ENCODE peak calls at places on chromosomes 12 and 14, in four cellular contexts. R is stimulated activated CD4-positive, alpha-beta T cell treated with anti-CD3 and anti-CD28 coated beads, Interleukin-4, amount 100 ng/mL, for 48 hours; G is NCI-H2171; M is T-helper 1 cell. Q is an unnamed sample.

GRCh38 chr12:4307593-4308333 is 13.2 kb upstream of the TIGAR start:
- DNase-seq in M (no peak), G (peak; percentile 92), R (no peak), Q (no peak)

GRCh38 chr14:19823765-19824164 is 20.2 kb downstream of the OR4N2 start:
- DNase-seq in G (no peak), M (no peak), R (no peak), Q (no peak)

GRCh38 chr14:67487937-67488893 is at the start of gene TMEM229B:
- DNase-seq in M (peak; percentile 57), G (no peak), R (peak; percentile 58), Q (no peak)

GRCh38 chr14:70886421-70887206 is 20.6 kb upstream of the PCNX1 start:
- DNase-seq in R (peak; percentile 50), M (no peak), G (no peak), Q (no peak)

GRCh38 chr14:75559451-75560187 is 18.8 kb upstream of the FLVCR2 start:
- DNase-seq in G (no peak), M (no peak), R (peak; percentile 61), Q (no peak)

GRCh38 chr12:14952295-14952995 is 9.0 kb downstream of the ARHGDIB start:
- DNase-seq in M (peak; percentile 19), R (no peak), G (no peak), Q (no peak)

GRCh38 chr14:72024043-72024407 is 91.8 kb downstream of the RGS6 start:
- DNase-seq in G (no peak), M (no peak), R (peak; percentile 28), Q (peak; percentile 9)

GRCh38 chr12:52603314-52603713 is 2.1 kb upstream of the KRT72 start:
- DNase-seq in G (no peak), M (no peak), R (no peak), Q (no peak)

GRCh38 chr12:71441836-71442566 is 2.4 kb downstream of the LGR5 start:
- DNase-seq in R (no peak), M (no peak), G (no peak), Q (no peak)

GRCh38 chr14:25046301-25046943 is 3.5 kb downstream of the STXBP6 start:
- DNase-seq in R (no peak), M (no peak), G (no peak), Q (peak; percentile 28)

GRCh38 chr12:42482086-42482819 is 107.3 kb downstream of the PRICKLE1 start:
- DNase-seq in R (no peak), M (no peak), G (no peak), Q (no peak)

GRCh38 chr12:95646781-95647184 is 95.5 kb upstream of the USP44 start:
- DNase-seq in R (no peak), G (no peak), M (no peak), Q (no peak)

GRCh38 chr14:28609228-28609828 is 157.3 kb upstream of the FOXG1 start:
- DNase-seq in G (peak; percentile 18), R (peak; percentile 0), M (no peak), Q (peak; percentile 11)

GRCh38 chr14:91955168-91955567 is 7.7 kb upstream of the FBLN5 start:
- DNase-seq in M (no peak), G (no peak), R (no peak), Q (no peak)

GRCh38 chr12:52517005-52517835 is 3.0 kb downstream of the KRT5 start:
- DNase-seq in R (no peak), M (no peak), G (no peak), Q (no peak)

GRCh38 chr12:121805800-121806555 is 2.2 kb downstream of the SETD1B start:
- DNase-seq in G (no peak), M (no peak), R (no peak), Q (no peak)

GRCh38 chr12:85866929-85867776 is 6.9 kb upstream of the NTS start:
- DNase-seq in M (no peak), R (no peak), G (peak; percentile 1), Q (peak; percentile 10)

GRCh38 chr12:55930771-55931316 is at the start of gene DGKA:
- DNase-seq in M (peak; percentile 61), R (peak; percentile 83), G (peak; percentile 52), Q (peak; percentile 56)

GRCh38 chr12:29508949-29509348 is 11.5 kb upstream of the OVCH1 start:
- DNase-seq in R (no peak), G (no peak), M (no peak), Q (no peak)

GRCh38 chr12:57609781-57610552 is 1.3 kb upstream of the ARHGEF25 start:
- DNase-seq in R (no peak), M (no peak), G (no peak), Q (no peak)

GRCh38 chr14:37122919-37123639 is 49.3 kb downstream of the SLC25A21 start:
- DNase-seq in G (no peak), M (no peak), R (no peak), Q (no peak)

GRCh38 chr14:64501326-64502171 is 2.1 kb downstream of the ZBTB25 start:
- DNase-seq in G (no peak), R (no peak), M (no peak), Q (no peak)